ENCODE peak calls at places on chromosomes 1 and 21, in seven cellular contexts. U, G, M, K, R, J and Z are unnamed samples.

GRCh38 chr21:45080639-45081414 is 6.4 kb downstream of the ADARB1 start:
- DNase-seq in U (peak; percentile 78), G (peak; percentile 48), M (no peak), K (no peak), R (no peak), J (peak; percentile 37), Z (no peak)

GRCh38 chr1:243923292-243924171 is 73.5 kb upstream of the AKT3 start:
- DNase-seq in U (peak; percentile 37), G (peak; percentile 6), M (no peak), K (no peak), R (no peak), J (no peak), Z (no peak)

GRCh38 chr1:91404151-91405012 is at the start of gene HFM1:
- DNase-seq in U (peak; percentile 67), G (peak; percentile 82), M (peak; percentile 92), K (peak; percentile 21), R (peak; percentile 65), J (peak; percentile 52), Z (peak; percentile 70)

GRCh38 chr1:53878492-53879105 is 11.0 kb downstream of the YIPF1 start:
- DNase-seq in U (peak; percentile 61), G (peak; percentile 70), M (no peak), K (no peak), R (peak; percentile 25), J (no peak), Z (peak; percentile 58)

GRCh38 chr1:228839656-228840055 is 104.4 kb downstream of the RHOU start:
- DNase-seq in U (no peak), G (no peak), M (no peak), K (no peak), R (no peak), J (no peak), Z (no peak)

GRCh38 chr1:77027916-77028315 is 160.6 kb downstream of the ST6GALNAC5 start:
- DNase-seq in U (no peak), G (no peak), M (no peak), K (no peak), R (no peak), J (no peak), Z (no peak)

GRCh38 chr1:71656902-71657301 is 576.1 kb upstream of the ZRANB2 start:
- DNase-seq in U (peak; percentile 50), G (peak; percentile 43), M (no peak), K (no peak), R (no peak), J (no peak), Z (no peak)

GRCh38 chr1:111563619-111564018 is 56.0 kb upstream of the RAP1A start:
- DNase-seq in U (peak; percentile 81), G (peak; percentile 79), M (no peak), K (no peak), R (no peak), J (no peak), Z (no peak)

GRCh38 chr1:228018961-228019721 is 12.3 kb downstream of the WNT3A start:
- DNase-seq in U (no peak), G (no peak), M (no peak), K (no peak), R (no peak), J (no peak), Z (no peak)

GRCh38 chr1:6180215-6180577 is at the start of gene CHD5:
- DNase-seq in U (peak; percentile 14), G (no peak), M (no peak), K (no peak), R (no peak), J (no peak), Z (no peak)

GRCh38 chr1:50929376-50929958 is 30.6 kb downstream of the FAF1 start:
- DNase-seq in U (peak; percentile 55), G (peak; percentile 60), M (no peak), K (no peak), R (no peak), J (no peak), Z (peak; percentile 58)

GRCh38 chr1:116472431-116472961 is 98.3 kb downstream of the CD58 start:
- DNase-seq in U (peak; percentile 31), G (peak; percentile 69), M (no peak), K (no peak), R (no peak), J (no peak), Z (no peak)

GRCh38 chr1:225654277-225654597 is 1.3 kb upstream of the ENAH start:
- DNase-seq in U (no peak), G (no peak), M (no peak), K (no peak), R (no peak), J (no peak), Z (no peak)

GRCh38 chr1:38730511-38731397 is 128.8 kb downstream of the RRAGC start:
- DNase-seq in U (peak; percentile 3), G (no peak), M (no peak), K (no peak), R (no peak), J (no peak), Z (no peak)

GRCh38 chr21:34302496-34302895 is 61.3 kb upstream of the KCNE2 start:
- DNase-seq in U (no peak), G (no peak), M (no peak), K (no peak), R (no peak), J (no peak), Z (no peak)

GRCh38 chr1:30872033-30872947 is 36.3 kb downstream of the SDC3 start:
- DNase-seq in U (peak; percentile 55), G (no peak), M (no peak), K (no peak), R (no peak), J (no peak), Z (no peak)

GRCh38 chr1:231236938-231237337 is 4.1 kb upstream of the GNPAT start:
- DNase-seq in U (no peak), G (no peak), M (no peak), K (no peak), R (no peak), J (no peak), Z (no peak)

GRCh38 chr1:231584117-231584516 is 42.5 kb upstream of the DISC1 start:
- DNase-seq in U (peak; percentile 70), G (peak; percentile 68), M (no peak), K (no peak), R (peak; percentile 7), J (no peak), Z (peak; percentile 40)

GRCh38 chr1:39238476-39238875 is 34.0 kb downstream of the MACF1 start:
- DNase-seq in U (peak; percentile 85), G (peak; percentile 78), M (no peak), K (peak; percentile 16), R (no peak), J (no peak), Z (no peak)

GRCh38 chr1:9852410-9853301 is 28.9 kb upstream of the CLSTN1 start:
- DNase-seq in U (peak; percentile 82), G (peak; percentile 72), M (no peak), K (no peak), R (no peak), J (no peak), Z (no peak)

GRCh38 chr1:38093569-38094520 is 47.3 kb upstream of the POU3F1 start:
- DNase-seq in U (no peak), G (no peak), M (no peak), K (no peak), R (no peak), J (no peak), Z (no peak)

GRCh38 chr1:7674972-7675371 is 96.1 kb upstream of the VAMP3 start:
- DNase-seq in U (no peak), G (no peak), M (no peak), K (no peak), R (no peak), J (no peak), Z (no peak)

GRCh38 chr1:25051504-25051903 is 121.4 kb upstream of the RUNX3 start:
- DNase-seq in U (no peak), G (no peak), M (no peak), K (no peak), R (no peak), J (no peak), Z (no peak)

GRCh38 chr1:41682845-41683630 is 198.6 kb upstream of the EDN2 start:
- DNase-seq in U (peak; percentile 40), G (no peak), M (no peak), K (no peak), R (no peak), J (no peak), Z (no peak)

GRCh38 chr1:41464886-41465285 is 19.6 kb downstream of the EDN2 start:
- DNase-seq in U (no peak), G (no peak), M (no peak), K (no peak), R (no peak), J (no peak), Z (no peak)

GRCh38 chr1:223659711-223660110 is 5.8 kb downstream of the CAPN8 start:
- DNase-seq in U (no peak), G (no peak), M (no peak), K (no peak), R (no peak), J (no peak), Z (no peak)

GRCh38 chr1:232476538-232476950 is 153.4 kb downstream of the SIPA1L2 start:
- DNase-seq in U (peak; percentile 44), G (peak; percentile 56), M (no peak), K (no peak), R (no peak), J (no peak), Z (no peak)

GRCh38 chr1:70003509-70003908 is 201.9 kb downstream of the LRRC40 start:
- DNase-seq in U (peak; percentile 31), G (no peak), M (no peak), K (no peak), R (no peak), J (no peak), Z (peak; percentile 17)

GRCh38 chr1:42747125-42747524 is 7.1 kb upstream of the CLDN19 start:
- DNase-seq in U (peak; percentile 28), G (no peak), M (peak; percentile 72), K (no peak), R (peak; percentile 36), J (peak; percentile 18), Z (peak; percentile 47)

GRCh38 chr1:89489037-89489729 is 35.4 kb upstream of the LRRC8B start:
- DNase-seq in U (no peak), G (peak; percentile 71), M (peak; percentile 46), K (no peak), R (peak; percentile 65), J (no peak), Z (peak; percentile 76)

GRCh38 chr1:3695326-3696217 is 43.3 kb downstream of the TP73 start:
- DNase-seq in U (peak; percentile 45), G (no peak), M (peak; percentile 69), K (peak; percentile 50), R (no peak), J (peak; percentile 30), Z (peak; percentile 64)

GRCh38 chr1:15139654-15140350 is 13.7 kb upstream of the TMEM51 start:
- DNase-seq in U (no peak), G (no peak), M (peak; percentile 48), K (no peak), R (no peak), J (no peak), Z (no peak)